ENCODE peak calls at places on chromosomes 2 and 18, in seven cellular contexts. E is adipocyte, J is testis, Q is endodermal cell, L is IMR-90, S is brain microvascular endothelial cell, X is body of pancreas. R is an unnamed sample.

GRCh38 chr2:210899131-210899530 is 342.7 kb downstream of the CPS1 start:
- DNase-seq in S (peak; percentile 57), L (no peak), X (no peak), Q (no peak), J (no peak), E (no peak), R (no peak)

GRCh38 chr2:106020821-106021316 is 173.2 kb downstream of the UXS1 start:
- DNase-seq in X (no peak), Q (no peak), J (no peak), L (no peak), E (no peak), S (no peak), R (no peak)

GRCh38 chr2:162416446-162416845 is 72.5 kb downstream of the GCA start:
- DNase-seq in L (no peak), J (no peak), E (no peak), Q (no peak), S (no peak), X (no peak), R (no peak)

GRCh38 chr18:26549103-26549485 is 741 bp upstream of the KCTD1 start:
- DNase-seq in L (peak; percentile 31), J (no peak), X (no peak), Q (peak; percentile 83), S (no peak), E (peak; percentile 62), R (no peak)

GRCh38 chr18:58867281-58867961 is 2.7 kb downstream of the ZNF532 start:
- DNase-seq in X (no peak), J (peak; percentile 28), S (no peak), E (peak; percentile 15), Q (peak; percentile 95), L (no peak), R (no peak)

GRCh38 chr2:16296331-16297250 is 356.2 kb downstream of the MYCN start:
- DNase-seq in S (no peak), Q (no peak), J (no peak), E (no peak), L (no peak), X (no peak), R (no peak)

GRCh38 chr2:11339508-11340083 is 4.8 kb downstream of the ROCK2 start:
- DNase-seq in E (no peak), S (no peak), X (no peak), Q (no peak), L (no peak), J (no peak), R (no peak)

GRCh38 chr18:22466608-22467390 is 49.1 kb upstream of the CTAGE1 start:
- DNase-seq in Q (no peak), X (no peak), J (no peak), L (peak; percentile 89), E (peak; percentile 74), S (peak; percentile 86), R (peak; percentile 75)

GRCh38 chr2:1509271-1509995 is 96.2 kb downstream of the TPO start:
- DNase-seq in L (no peak), E (no peak), X (no peak), Q (no peak), J (no peak), S (no peak), R (no peak)

GRCh38 chr2:170817247-170817998 is 736 bp downstream of the GAD1 start:
- DNase-seq in X (no peak), J (peak; percentile 46), Q (peak; percentile 81), E (no peak), S (no peak), L (peak; percentile 5), R (no peak)

GRCh38 chr2:106801256-106801655 is 84.7 kb downstream of the ST6GAL2 start:
- DNase-seq in X (no peak), J (no peak), L (no peak), E (no peak), S (no peak), Q (peak; percentile 77), R (no peak)

GRCh38 chr2:219634171-219634940 is 6.9 kb downstream of the SLC4A3 start:
- DNase-seq in X (no peak), E (no peak), Q (peak; percentile 27), S (no peak), J (no peak), L (no peak), R (no peak)

GRCh38 chr2:36549063-36549662 is 48.8 kb downstream of the FEZ2 start:
- DNase-seq in E (no peak), S (no peak), J (no peak), L (peak; percentile 62), Q (no peak), X (no peak), R (no peak)

GRCh38 chr2:177237932-177238331 is 25.3 kb downstream of the HNRNPA3 start:
- DNase-seq in E (no peak), L (no peak), S (no peak), X (no peak), Q (no peak), J (no peak), R (no peak)

GRCh38 chr2:60167089-60167488 is 386.4 kb downstream of the BCL11A start:
- DNase-seq in E (no peak), S (no peak), Q (no peak), L (no peak), X (no peak), J (no peak), R (no peak)

DNA sequence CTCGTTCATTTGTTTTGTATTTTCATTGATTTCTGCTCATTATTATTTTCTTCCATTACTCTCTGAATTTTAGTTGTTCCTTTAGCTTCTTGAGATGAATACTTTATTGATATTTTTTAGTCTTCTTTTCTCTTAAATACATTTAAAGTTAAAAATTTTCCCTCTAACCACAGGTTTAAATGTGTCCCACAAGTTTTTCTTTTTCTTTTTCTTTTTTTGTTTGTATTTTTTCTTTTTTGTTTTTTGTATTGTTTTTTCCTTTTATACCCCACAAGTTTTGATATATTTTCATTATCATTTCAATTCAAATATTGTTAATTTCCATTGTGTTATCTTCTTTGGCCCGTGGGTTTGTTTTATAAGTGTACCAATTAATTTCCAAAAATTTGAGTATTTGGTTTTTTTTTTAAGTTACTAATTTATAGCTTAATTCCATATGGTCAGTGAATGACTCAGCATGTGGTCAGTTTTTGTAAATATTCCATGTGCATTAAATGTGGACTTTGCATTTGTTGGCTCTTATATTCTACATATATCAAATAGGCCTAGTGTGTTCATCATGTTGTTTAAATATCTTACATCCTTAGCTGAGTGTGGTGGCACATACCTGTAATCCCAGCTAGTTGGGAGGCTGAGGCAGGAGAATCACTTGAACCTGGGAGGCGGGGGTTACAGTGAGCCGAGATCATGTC is 16.2 kb downstream of the CENPO start:
- DNase-seq in S (no peak), J (no peak), E (no peak), Q (no peak), X (no peak), L (peak; percentile 60), R (no peak)
- H3K36me3 ChIP-seq in S (no peaks in the 10 kb centered on the region), J (no peaks in the 10 kb centered on the region), E (no peaks in the 10 kb centered on the region), Q (peaks cover 71% of the 10 kb centered on the region), X (no peaks in the 10 kb centered on the region), L (peaks cover under 1% of the 10 kb centered on the region), R (no peaks in the 10 kb centered on the region)

DNA sequence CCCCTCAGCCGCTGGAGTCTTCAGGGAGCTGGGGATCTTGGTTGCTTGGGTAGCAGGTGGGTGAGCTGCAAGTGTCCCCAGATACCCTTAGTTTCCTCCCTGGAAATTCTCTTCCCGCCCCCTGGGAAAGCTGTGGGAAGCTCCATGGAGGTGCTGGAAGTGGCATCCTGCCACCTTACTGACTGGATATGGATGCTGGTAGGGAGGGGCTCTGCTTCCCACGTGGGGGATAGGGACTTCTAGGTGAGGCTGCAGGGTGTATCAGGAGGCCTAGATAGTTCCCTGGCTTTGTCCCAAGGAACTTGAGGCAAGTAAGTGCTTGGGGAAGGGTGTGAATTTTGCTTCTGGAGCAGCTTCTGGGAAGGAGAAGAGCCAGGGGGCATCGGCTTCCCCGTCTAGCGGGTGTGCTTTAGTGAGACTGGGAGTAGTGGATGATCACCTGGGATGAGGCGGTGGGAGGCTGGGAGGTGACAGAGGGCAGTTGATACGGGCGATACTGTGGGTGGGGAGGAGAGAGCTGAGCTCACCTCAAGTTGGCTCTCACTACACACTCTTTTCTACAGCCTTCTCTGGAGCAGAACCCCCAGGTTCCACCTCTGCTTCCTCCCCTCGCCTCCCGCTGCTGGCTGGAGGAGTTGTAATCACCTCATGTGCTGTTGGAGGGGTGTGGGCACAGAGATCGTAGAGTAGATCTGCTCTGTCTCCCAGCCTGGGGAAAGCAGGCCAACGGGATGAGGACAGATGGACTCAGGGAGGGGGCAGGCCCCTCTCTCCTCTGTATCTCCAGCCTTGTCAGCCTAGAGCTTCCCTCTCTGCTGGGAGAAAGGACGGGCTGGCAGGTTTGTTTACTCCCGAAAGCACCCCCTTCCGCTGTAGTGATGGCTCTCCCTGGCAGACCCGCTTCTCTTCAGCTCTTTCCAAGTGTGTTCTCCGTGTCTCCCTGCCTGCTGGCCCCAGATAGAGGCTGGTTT is 19.8 kb downstream of the TET3 start:
- DNase-seq in X (no peak), L (no peak), Q (no peak), S (no peak), J (no peak), E (no peak), R (no peak)
- H3K4me3 ChIP-seq in X (no peak overlapping the region), L (no peak overlapping the region), Q (peak overlapping the region; percentile 44), S (no peak overlapping the region), J (no peak overlapping the region), E (peak overlapping the region; percentile 4), R (peak overlapping the region; percentile 77)

DNA sequence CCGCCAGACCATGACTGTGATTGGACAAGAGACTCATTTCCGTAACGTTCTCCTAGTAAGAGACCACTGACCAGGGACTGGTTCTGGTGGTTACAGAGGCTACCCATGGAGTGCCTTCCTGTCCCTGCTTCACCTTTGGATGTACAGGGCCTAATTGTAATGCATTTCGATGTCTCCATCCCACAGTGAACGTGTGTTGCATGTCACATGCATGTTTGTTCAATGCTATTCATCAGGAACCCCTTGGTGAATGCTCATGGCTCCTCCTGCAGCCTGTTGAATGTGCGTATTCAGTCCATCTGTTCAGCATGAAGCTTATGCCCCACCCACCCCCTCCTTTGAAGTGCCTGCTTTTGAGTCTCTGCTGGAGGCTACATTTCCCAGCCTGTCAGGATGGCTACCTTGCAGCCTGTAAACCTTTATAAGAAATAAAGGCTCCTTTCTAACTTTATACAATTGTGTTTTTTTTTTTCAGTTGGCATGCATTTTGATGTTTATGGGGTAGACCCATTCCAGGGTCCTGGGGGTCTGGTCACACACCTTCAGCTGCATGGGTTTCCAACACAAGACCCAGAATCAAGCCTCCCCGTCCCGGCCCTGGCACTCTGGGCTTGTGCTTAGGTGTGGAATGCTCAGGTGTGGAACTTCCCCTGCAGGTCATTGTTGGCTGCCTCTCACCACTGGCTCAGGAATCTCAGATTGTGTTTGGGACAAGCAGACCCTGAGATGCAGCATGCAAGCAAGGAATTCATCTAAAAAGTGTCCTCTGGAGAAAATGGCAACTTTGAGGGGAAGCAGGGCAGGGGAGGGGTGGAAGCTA is 238.8 kb upstream of the HDAC4 start:
- DNase-seq in E (no peak), S (no peak), L (no peak), X (no peak), J (no peak), Q (no peak), R (no peak)
- H3K27me3 ChIP-seq in E (peaks cover 7% of the 10 kb centered on the region), S (no peaks in the 10 kb centered on the region), L (no peaks in the 10 kb centered on the region), X (no peaks in the 10 kb centered on the region), J (no peaks in the 10 kb centered on the region), Q (no peaks in the 10 kb centered on the region), R (no peaks in the 10 kb centered on the region)

DNA sequence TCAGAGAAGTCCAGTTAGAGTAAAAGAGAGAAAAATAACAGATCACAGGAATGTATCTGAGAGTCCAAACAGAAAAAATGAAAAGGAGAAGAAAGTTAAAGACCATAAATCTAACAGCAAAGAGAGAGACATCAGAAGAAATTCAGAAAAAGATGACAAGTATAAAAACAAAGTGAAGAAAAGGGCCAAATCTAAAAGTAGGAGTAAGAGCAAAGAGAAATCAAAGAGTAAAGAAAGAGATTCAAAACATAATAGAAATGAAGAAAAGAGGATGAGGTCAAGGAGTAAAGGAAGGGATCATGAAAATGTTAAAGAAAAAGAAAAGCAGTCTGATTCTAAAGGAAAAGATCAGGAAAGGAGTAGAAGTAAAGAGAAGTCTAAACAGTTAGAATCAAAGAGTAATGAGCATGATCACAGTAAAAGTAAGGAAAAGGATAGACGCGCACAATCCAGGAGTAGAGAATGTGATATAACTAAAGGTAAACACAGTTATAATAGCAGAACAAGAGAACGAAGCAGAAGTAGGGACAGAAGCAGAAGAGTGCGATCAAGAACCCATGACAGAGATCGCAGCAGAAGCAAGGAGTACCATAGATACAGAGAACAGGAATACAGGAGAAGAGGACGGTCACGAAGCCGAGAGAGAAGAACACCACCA is 52.4 kb downstream of the PPIG start:
- DNase-seq in L (no peak), E (no peak), X (no peak), S (no peak), J (no peak), Q (no peak), R (no peak)
- H3K36me3 ChIP-seq in L (peaks cover 16% of the 10 kb centered on the region), E (peaks cover 53% of the 10 kb centered on the region), X (peaks cover 13% of the 10 kb centered on the region), S (peaks cover 17% of the 10 kb centered on the region), J (no peaks in the 10 kb centered on the region), Q (peaks cover 74% of the 10 kb centered on the region), R (peaks cover 3% of the 10 kb centered on the region)